ENCODE peak calls at places on chromosome 5, in five cellular contexts. One of them, this sample, is unnamed.

GRCh38 chr5:116482394-116482793 is 92.2 kb downstream of the SEMA6A start:
- DNase-seq in A549: no peak
- DNase-seq in activated T-cell treated with anti-CD3 and anti-CD28 coated beads, Interleukin-2, amount 50 U/mL, for 48 hours: no peak
- DNase-seq in tibial artery: no peak
- DNase-seq in kidney epithelial cell: no peak
- DNase-seq in this sample: no peak

GRCh38 chr5:137667341-137667740 is 68.5 kb downstream of the KLHL3 start:
- DNase-seq in A549: no peak
- DNase-seq in activated T-cell treated with anti-CD3 and anti-CD28 coated beads, Interleukin-2, amount 50 U/mL, for 48 hours: no peak
- DNase-seq in tibial artery: no peak
- DNase-seq in kidney epithelial cell: no peak
- DNase-seq in this sample: no peak

GRCh38 chr5:138725885-138726457 is 27.3 kb upstream of the CTNNA1 start:
- DNase-seq in A549: no peak
- DNase-seq in activated T-cell treated with anti-CD3 and anti-CD28 coated beads, Interleukin-2, amount 50 U/mL, for 48 hours: no peak
- DNase-seq in tibial artery: no peak
- DNase-seq in kidney epithelial cell: no peak
- DNase-seq in this sample: peak; percentile 20

GRCh38 chr5:33649801-33650482 is 209.2 kb downstream of the TARS1 start:
- DNase-seq in A549: no peak
- DNase-seq in activated T-cell treated with anti-CD3 and anti-CD28 coated beads, Interleukin-2, amount 50 U/mL, for 48 hours: no peak
- DNase-seq in tibial artery: no peak
- DNase-seq in kidney epithelial cell: peak; percentile 61
- DNase-seq in this sample: peak; percentile 19

GRCh38 chr5:13745508-13745907 is 199.0 kb downstream of the DNAH5 start:
- DNase-seq in A549: no peak
- DNase-seq in activated T-cell treated with anti-CD3 and anti-CD28 coated beads, Interleukin-2, amount 50 U/mL, for 48 hours: no peak
- DNase-seq in tibial artery: no peak
- DNase-seq in kidney epithelial cell: peak; percentile 31
- DNase-seq in this sample: peak; percentile 21

GRCh38 chr5:127028822-127029457 is 1.4 kb downstream of the MARCHF3 start:
- DNase-seq in A549: no peak
- DNase-seq in activated T-cell treated with anti-CD3 and anti-CD28 coated beads, Interleukin-2, amount 50 U/mL, for 48 hours: no peak
- DNase-seq in tibial artery: no peak
- DNase-seq in kidney epithelial cell: no peak
- DNase-seq in this sample: no peak

GRCh38 chr5:100423330-100423729 is 111.8 kb upstream of the FAM174A start:
- DNase-seq in A549: no peak
- DNase-seq in activated T-cell treated with anti-CD3 and anti-CD28 coated beads, Interleukin-2, amount 50 U/mL, for 48 hours: no peak
- DNase-seq in tibial artery: no peak
- DNase-seq in kidney epithelial cell: no peak
- DNase-seq in this sample: no peak

GRCh38 chr5:19950897-19951296 is 37.1 kb downstream of the CDH18 start:
- DNase-seq in A549: no peak
- DNase-seq in activated T-cell treated with anti-CD3 and anti-CD28 coated beads, Interleukin-2, amount 50 U/mL, for 48 hours: no peak
- DNase-seq in tibial artery: no peak
- DNase-seq in kidney epithelial cell: no peak
- DNase-seq in this sample: no peak

GRCh38 chr5:63262191-63262981 is 683.8 kb downstream of the LRRC70 start:
- DNase-seq in A549: no peak
- DNase-seq in activated T-cell treated with anti-CD3 and anti-CD28 coated beads, Interleukin-2, amount 50 U/mL, for 48 hours: no peak
- DNase-seq in tibial artery: no peak
- DNase-seq in kidney epithelial cell: peak; percentile 42
- DNase-seq in this sample: no peak

GRCh38 chr5:177081859-177082258 is 4.9 kb upstream of the FGFR4 start:
- DNase-seq in A549: no peak
- DNase-seq in activated T-cell treated with anti-CD3 and anti-CD28 coated beads, Interleukin-2, amount 50 U/mL, for 48 hours: no peak
- DNase-seq in tibial artery: no peak
- DNase-seq in kidney epithelial cell: no peak
- DNase-seq in this sample: no peak